ENCODE peak calls at places on chromosomes 7 and 10, in ten cellular contexts. One of them, this sample, is unnamed.

GRCh38 chr7:151800391-151800790 is 76.5 kb downstream of the PRKAG2 start:
- DNase-seq in cardiac fibroblast: no peak
- DNase-seq in T follicular helper cell: no peak
- DNase-seq in brain microvascular endothelial cell: no peak
- DNase-seq in ELR: no peak
- DNase-seq in stimulated activated CD8-positive, alpha-beta memory T cell treated with anti-CD3 and anti-CD28 coated beads, Interleukin-15, amount 100 ng/mL, for 24 hours: no peak
- DNase-seq in HTR-8/SVneo: no peak
- DNase-seq in astrocyte of the hippocampus: no peak
- DNase-seq in T-helper 9 cell: no peak
- DNase-seq in DND-41: no peak
- DNase-seq in this sample: no peak

GRCh38 chr10:67079126-67079525 is 153.3 kb downstream of the LRRTM3 start:
- DNase-seq in HTR-8/SVneo: no peak
- DNase-seq in T-helper 9 cell: no peak
- DNase-seq in stimulated activated CD8-positive, alpha-beta memory T cell treated with anti-CD3 and anti-CD28 coated beads, Interleukin-15, amount 100 ng/mL, for 24 hours: no peak
- DNase-seq in T follicular helper cell: no peak
- DNase-seq in cardiac fibroblast: peak; percentile 14
- DNase-seq in DND-41: no peak
- DNase-seq in astrocyte of the hippocampus: peak; percentile 15
- DNase-seq in brain microvascular endothelial cell: peak; percentile 29
- DNase-seq in ELR: no peak
- DNase-seq in this sample: no peak

GRCh38 chr7:28996836-28997235 is 38.7 kb upstream of the TRIL start:
- DNase-seq in ELR: peak; percentile 35
- DNase-seq in astrocyte of the hippocampus: peak; percentile 12
- DNase-seq in cardiac fibroblast: peak; percentile 18
- DNase-seq in T-helper 9 cell: no peak
- DNase-seq in brain microvascular endothelial cell: no peak
- DNase-seq in stimulated activated CD8-positive, alpha-beta memory T cell treated with anti-CD3 and anti-CD28 coated beads, Interleukin-15, amount 100 ng/mL, for 24 hours: no peak
- DNase-seq in DND-41: no peak
- DNase-seq in HTR-8/SVneo: no peak
- DNase-seq in T follicular helper cell: no peak
- DNase-seq in this sample: no peak

GRCh38 chr7:18087031-18087686 is 59.5 kb upstream of the PRPS1L1 start:
- DNase-seq in HTR-8/SVneo: no peak
- DNase-seq in astrocyte of the hippocampus: peak; percentile 53
- DNase-seq in stimulated activated CD8-positive, alpha-beta memory T cell treated with anti-CD3 and anti-CD28 coated beads, Interleukin-15, amount 100 ng/mL, for 24 hours: no peak
- DNase-seq in brain microvascular endothelial cell: no peak
- DNase-seq in ELR: peak; percentile 30
- DNase-seq in T-helper 9 cell: no peak
- DNase-seq in DND-41: no peak
- DNase-seq in T follicular helper cell: no peak
- DNase-seq in cardiac fibroblast: peak; percentile 16
- DNase-seq in this sample: no peak

GRCh38 chr10:104327745-104328635 is 10.3 kb downstream of the ITPRIP start:
- DNase-seq in cardiac fibroblast: peak; percentile 86
- DNase-seq in stimulated activated CD8-positive, alpha-beta memory T cell treated with anti-CD3 and anti-CD28 coated beads, Interleukin-15, amount 100 ng/mL, for 24 hours: no peak
- DNase-seq in brain microvascular endothelial cell: peak; percentile 85
- DNase-seq in T follicular helper cell: no peak
- DNase-seq in astrocyte of the hippocampus: peak; percentile 91
- DNase-seq in DND-41: peak; percentile 35
- DNase-seq in ELR: peak; percentile 94
- DNase-seq in HTR-8/SVneo: peak; percentile 74
- DNase-seq in T-helper 9 cell: no peak
- DNase-seq in this sample: peak; percentile 56

GRCh38 chr7:27184342-27185012 is 555 bp downstream of the HOXA11 start:
- DNase-seq in stimulated activated CD8-positive, alpha-beta memory T cell treated with anti-CD3 and anti-CD28 coated beads, Interleukin-15, amount 100 ng/mL, for 24 hours: no peak
- DNase-seq in T-helper 9 cell: no peak
- DNase-seq in ELR: peak; percentile 76
- DNase-seq in DND-41: no peak
- DNase-seq in brain microvascular endothelial cell: no peak
- DNase-seq in T follicular helper cell: no peak
- DNase-seq in HTR-8/SVneo: no peak
- DNase-seq in cardiac fibroblast: peak; percentile 26
- DNase-seq in astrocyte of the hippocampus: peak; percentile 45
- DNase-seq in this sample: no peak

GRCh38 chr7:136523581-136523980 is 344.9 kb upstream of the CHRM2 start:
- DNase-seq in T-helper 9 cell: no peak
- DNase-seq in ELR: peak; percentile 55
- DNase-seq in astrocyte of the hippocampus: peak; percentile 70
- DNase-seq in DND-41: no peak
- DNase-seq in HTR-8/SVneo: no peak
- DNase-seq in cardiac fibroblast: no peak
- DNase-seq in brain microvascular endothelial cell: no peak
- DNase-seq in stimulated activated CD8-positive, alpha-beta memory T cell treated with anti-CD3 and anti-CD28 coated beads, Interleukin-15, amount 100 ng/mL, for 24 hours: no peak
- DNase-seq in T follicular helper cell: no peak
- DNase-seq in this sample: peak; percentile 19

GRCh38 chr7:55441668-55442305 is 76.7 kb downstream of the LANCL2 start:
- DNase-seq in T-helper 9 cell: no peak
- DNase-seq in stimulated activated CD8-positive, alpha-beta memory T cell treated with anti-CD3 and anti-CD28 coated beads, Interleukin-15, amount 100 ng/mL, for 24 hours: no peak
- DNase-seq in HTR-8/SVneo: no peak
- DNase-seq in brain microvascular endothelial cell: peak; percentile 57
- DNase-seq in T follicular helper cell: no peak
- DNase-seq in ELR: peak; percentile 68
- DNase-seq in cardiac fibroblast: peak; percentile 76
- DNase-seq in DND-41: no peak
- DNase-seq in astrocyte of the hippocampus: peak; percentile 52
- DNase-seq in this sample: peak; percentile 56

GRCh38 chr7:33909312-33909711 is 4.0 kb downstream of the BMPER start:
- DNase-seq in ELR: no peak
- DNase-seq in T follicular helper cell: no peak
- DNase-seq in brain microvascular endothelial cell: no peak
- DNase-seq in stimulated activated CD8-positive, alpha-beta memory T cell treated with anti-CD3 and anti-CD28 coated beads, Interleukin-15, amount 100 ng/mL, for 24 hours: no peak
- DNase-seq in T-helper 9 cell: no peak
- DNase-seq in HTR-8/SVneo: no peak
- DNase-seq in astrocyte of the hippocampus: no peak
- DNase-seq in cardiac fibroblast: no peak
- DNase-seq in DND-41: no peak
- DNase-seq in this sample: no peak

GRCh38 chr10:67539312-67539711 is 156.7 kb downstream of the CTNNA3 start:
- DNase-seq in ELR: no peak
- DNase-seq in stimulated activated CD8-positive, alpha-beta memory T cell treated with anti-CD3 and anti-CD28 coated beads, Interleukin-15, amount 100 ng/mL, for 24 hours: no peak
- DNase-seq in astrocyte of the hippocampus: no peak
- DNase-seq in HTR-8/SVneo: no peak
- DNase-seq in DND-41: no peak
- DNase-seq in T follicular helper cell: no peak
- DNase-seq in T-helper 9 cell: no peak
- DNase-seq in cardiac fibroblast: no peak
- DNase-seq in brain microvascular endothelial cell: no peak
- DNase-seq in this sample: no peak

GRCh38 chr10:109187677-109188076 is 735.6 kb downstream of the XPNPEP1 start:
- DNase-seq in cardiac fibroblast: peak; percentile 67
- DNase-seq in astrocyte of the hippocampus: no peak
- DNase-seq in T follicular helper cell: no peak
- DNase-seq in HTR-8/SVneo: no peak
- DNase-seq in stimulated activated CD8-positive, alpha-beta memory T cell treated with anti-CD3 and anti-CD28 coated beads, Interleukin-15, amount 100 ng/mL, for 24 hours: no peak
- DNase-seq in brain microvascular endothelial cell: no peak
- DNase-seq in T-helper 9 cell: no peak
- DNase-seq in DND-41: no peak
- DNase-seq in ELR: peak; percentile 76
- DNase-seq in this sample: no peak

GRCh38 chr7:157497744-157498541 is 161.1 kb downstream of the DNAJB6 start:
- DNase-seq in stimulated activated CD8-positive, alpha-beta memory T cell treated with anti-CD3 and anti-CD28 coated beads, Interleukin-15, amount 100 ng/mL, for 24 hours: no peak
- DNase-seq in DND-41: no peak
- DNase-seq in ELR: no peak
- DNase-seq in brain microvascular endothelial cell: no peak
- DNase-seq in T-helper 9 cell: no peak
- DNase-seq in T follicular helper cell: no peak
- DNase-seq in cardiac fibroblast: no peak
- DNase-seq in astrocyte of the hippocampus: no peak
- DNase-seq in HTR-8/SVneo: no peak
- DNase-seq in this sample: no peak

GRCh38 chr10:128257404-128257803 is 131.2 kb upstream of the MKI67 start:
- DNase-seq in brain microvascular endothelial cell: no peak
- DNase-seq in ELR: no peak
- DNase-seq in astrocyte of the hippocampus: no peak
- DNase-seq in T follicular helper cell: no peak
- DNase-seq in DND-41: no peak
- DNase-seq in cardiac fibroblast: no peak
- DNase-seq in stimulated activated CD8-positive, alpha-beta memory T cell treated with anti-CD3 and anti-CD28 coated beads, Interleukin-15, amount 100 ng/mL, for 24 hours: no peak
- DNase-seq in T-helper 9 cell: no peak
- DNase-seq in HTR-8/SVneo: no peak
- DNase-seq in this sample: no peak

GRCh38 chr7:158113321-158114025 is 474.1 kb downstream of the PTPRN2 start:
- DNase-seq in DND-41: no peak
- DNase-seq in cardiac fibroblast: no peak
- DNase-seq in HTR-8/SVneo: no peak
- DNase-seq in astrocyte of the hippocampus: no peak
- DNase-seq in T-helper 9 cell: no peak
- DNase-seq in T follicular helper cell: no peak
- DNase-seq in brain microvascular endothelial cell: no peak
- DNase-seq in stimulated activated CD8-positive, alpha-beta memory T cell treated with anti-CD3 and anti-CD28 coated beads, Interleukin-15, amount 100 ng/mL, for 24 hours: no peak
- DNase-seq in ELR: no peak
- DNase-seq in this sample: no peak

GRCh38 chr7:122886357-122887081 is at the start of gene CADPS2:
- DNase-seq in astrocyte of the hippocampus: peak; percentile 91
- DNase-seq in stimulated activated CD8-positive, alpha-beta memory T cell treated with anti-CD3 and anti-CD28 coated beads, Interleukin-15, amount 100 ng/mL, for 24 hours: no peak
- DNase-seq in T-helper 9 cell: no peak
- DNase-seq in brain microvascular endothelial cell: peak; percentile 89
- DNase-seq in ELR: peak; percentile 60
- DNase-seq in cardiac fibroblast: peak; percentile 94
- DNase-seq in HTR-8/SVneo: peak; percentile 48
- DNase-seq in DND-41: no peak
- DNase-seq in T follicular helper cell: no peak
- DNase-seq in this sample: peak; percentile 70

GRCh38 chr10:11095374-11095785 is 77.7 kb downstream of the CELF2 start:
- DNase-seq in astrocyte of the hippocampus: no peak
- DNase-seq in HTR-8/SVneo: no peak
- DNase-seq in T-helper 9 cell: no peak
- DNase-seq in DND-41: no peak
- DNase-seq in stimulated activated CD8-positive, alpha-beta memory T cell treated with anti-CD3 and anti-CD28 coated beads, Interleukin-15, amount 100 ng/mL, for 24 hours: no peak
- DNase-seq in T follicular helper cell: no peak
- DNase-seq in cardiac fibroblast: no peak
- DNase-seq in ELR: no peak
- DNase-seq in brain microvascular endothelial cell: no peak
- DNase-seq in this sample: no peak

GRCh38 chr10:45817130-45817859 is 30.0 kb downstream of the AGAP4 start:
- DNase-seq in DND-41: no peak
- DNase-seq in HTR-8/SVneo: no peak
- DNase-seq in stimulated activated CD8-positive, alpha-beta memory T cell treated with anti-CD3 and anti-CD28 coated beads, Interleukin-15, amount 100 ng/mL, for 24 hours: no peak
- DNase-seq in ELR: no peak
- DNase-seq in T follicular helper cell: no peak
- DNase-seq in astrocyte of the hippocampus: no peak
- DNase-seq in brain microvascular endothelial cell: no peak
- DNase-seq in T-helper 9 cell: no peak
- DNase-seq in cardiac fibroblast: no peak
- DNase-seq in this sample: no peak

GRCh38 chr7:24469118-24469517 is 104.1 kb upstream of the PALS2 start:
- DNase-seq in DND-41: no peak
- DNase-seq in HTR-8/SVneo: no peak
- DNase-seq in cardiac fibroblast: no peak
- DNase-seq in T follicular helper cell: no peak
- DNase-seq in T-helper 9 cell: no peak
- DNase-seq in ELR: no peak
- DNase-seq in brain microvascular endothelial cell: no peak
- DNase-seq in stimulated activated CD8-positive, alpha-beta memory T cell treated with anti-CD3 and anti-CD28 coated beads, Interleukin-15, amount 100 ng/mL, for 24 hours: no peak
- DNase-seq in astrocyte of the hippocampus: no peak
- DNase-seq in this sample: no peak

GRCh38 chr7:140206963-140207362 is 30.2 kb upstream of the KDM7A start:
- DNase-seq in T follicular helper cell: no peak
- DNase-seq in HTR-8/SVneo: no peak
- DNase-seq in ELR: no peak
- DNase-seq in DND-41: no peak
- DNase-seq in brain microvascular endothelial cell: no peak
- DNase-seq in T-helper 9 cell: no peak
- DNase-seq in astrocyte of the hippocampus: no peak
- DNase-seq in stimulated activated CD8-positive, alpha-beta memory T cell treated with anti-CD3 and anti-CD28 coated beads, Interleukin-15, amount 100 ng/mL, for 24 hours: no peak
- DNase-seq in cardiac fibroblast: no peak
- DNase-seq in this sample: no peak

GRCh38 chr10:74310652-74311257 is 159.7 kb downstream of the ADK start:
- DNase-seq in DND-41: no peak
- DNase-seq in ELR: no peak
- DNase-seq in T-helper 9 cell: no peak
- DNase-seq in stimulated activated CD8-positive, alpha-beta memory T cell treated with anti-CD3 and anti-CD28 coated beads, Interleukin-15, amount 100 ng/mL, for 24 hours: no peak
- DNase-seq in brain microvascular endothelial cell: no peak
- DNase-seq in astrocyte of the hippocampus: no peak
- DNase-seq in T follicular helper cell: no peak
- DNase-seq in cardiac fibroblast: no peak
- DNase-seq in HTR-8/SVneo: no peak
- DNase-seq in this sample: no peak

GRCh38 chr7:99451936-99452335 is 13.2 kb downstream of the CPSF4 start:
- DNase-seq in astrocyte of the hippocampus: no peak
- DNase-seq in ELR: no peak
- DNase-seq in brain microvascular endothelial cell: no peak
- DNase-seq in stimulated activated CD8-positive, alpha-beta memory T cell treated with anti-CD3 and anti-CD28 coated beads, Interleukin-15, amount 100 ng/mL, for 24 hours: no peak
- DNase-seq in DND-41: no peak
- DNase-seq in cardiac fibroblast: no peak
- DNase-seq in T-helper 9 cell: no peak
- DNase-seq in HTR-8/SVneo: no peak
- DNase-seq in T follicular helper cell: no peak
- DNase-seq in this sample: no peak

GRCh38 chr10:100282907-100283306 is 3.6 kb downstream of the BLOC1S2 start:
- DNase-seq in T-helper 9 cell: no peak
- DNase-seq in ELR: no peak
- DNase-seq in HTR-8/SVneo: no peak
- DNase-seq in cardiac fibroblast: no peak
- DNase-seq in brain microvascular endothelial cell: no peak
- DNase-seq in astrocyte of the hippocampus: no peak
- DNase-seq in DND-41: no peak
- DNase-seq in T follicular helper cell: no peak
- DNase-seq in stimulated activated CD8-positive, alpha-beta memory T cell treated with anti-CD3 and anti-CD28 coated beads, Interleukin-15, amount 100 ng/mL, for 24 hours: no peak
- DNase-seq in this sample: no peak

GRCh38 chr10:22315455-22316285 is 518 bp upstream of the COMMD3 start:
- DNase-seq in HTR-8/SVneo: no peak
- DNase-seq in T-helper 9 cell: no peak
- DNase-seq in T follicular helper cell: no peak
- DNase-seq in cardiac fibroblast: no peak
- DNase-seq in stimulated activated CD8-positive, alpha-beta memory T cell treated with anti-CD3 and anti-CD28 coated beads, Interleukin-15, amount 100 ng/mL, for 24 hours: no peak
- DNase-seq in ELR: peak; percentile 20
- DNase-seq in astrocyte of the hippocampus: no peak
- DNase-seq in DND-41: no peak
- DNase-seq in brain microvascular endothelial cell: no peak
- DNase-seq in this sample: no peak

GRCh38 chr7:49878627-49879026 is 105.2 kb downstream of the VWC2 start:
- DNase-seq in ELR: no peak
- DNase-seq in brain microvascular endothelial cell: no peak
- DNase-seq in cardiac fibroblast: no peak
- DNase-seq in astrocyte of the hippocampus: no peak
- DNase-seq in stimulated activated CD8-positive, alpha-beta memory T cell treated with anti-CD3 and anti-CD28 coated beads, Interleukin-15, amount 100 ng/mL, for 24 hours: no peak
- DNase-seq in HTR-8/SVneo: no peak
- DNase-seq in DND-41: no peak
- DNase-seq in T-helper 9 cell: no peak
- DNase-seq in T follicular helper cell: no peak
- DNase-seq in this sample: no peak

This sample was measured in renal cortical epithelial cell.